ENCODE peak calls at places on chromosomes 3 and 15, in five cellular contexts. J is ascending aorta, O is IMR-90, B is fibroblast of mammary gland, Q is uterus. W is an unnamed sample.

GRCh38 chr3:123638936-123639680 is 54.3 kb upstream of the HACD2 start:
- DNase-seq in J (no peak), O (no peak), B (no peak), Q (no peak), W (no peak)

GRCh38 chr3:9590282-9590791 is 36.7 kb upstream of the LHFPL4 start:
- DNase-seq in J (no peak), O (no peak), B (no peak), Q (no peak), W (no peak)

GRCh38 chr15:65528461-65529060 is 1.7 kb upstream of the HACD3 start:
- DNase-seq in J (no peak), O (no peak), B (no peak), Q (no peak), W (no peak)

GRCh38 chr3:139758654-139759291 is 81.0 kb upstream of the NMNAT3 start:
- DNase-seq in J (peak; percentile 35), O (peak; percentile 13), B (no peak), Q (no peak), W (peak; percentile 18)

GRCh38 chr15:89455535-89455934 is 40.8 kb downstream of the RHCG start:
- DNase-seq in J (no peak), O (no peak), B (no peak), Q (no peak), W (no peak)

GRCh38 chr15:57320543-57321220 is 55.6 kb upstream of the CGNL1 start:
- DNase-seq in J (peak; percentile 75), O (peak; percentile 38), B (peak; percentile 90), Q (no peak), W (peak; percentile 85)

GRCh38 chr3:137709011-137709601 is 55.0 kb upstream of the SOX14 start:
- DNase-seq in J (no peak), O (no peak), B (no peak), Q (no peak), W (no peak)

GRCh38 chr3:10748040-10748439 is 68.0 kb upstream of the SLC6A11 start:
- DNase-seq in J (peak; percentile 5), O (no peak), B (no peak), Q (no peak), W (no peak)

GRCh38 chr3:53704363-53704725 is 141.9 kb downstream of the CHDH start:
- DNase-seq in J (peak; percentile 27), O (no peak), B (no peak), Q (no peak), W (no peak)

GRCh38 chr15:50880221-50880620 is 28.3 kb upstream of the AP4E1 start:
- DNase-seq in J (no peak), O (no peak), B (no peak), Q (no peak), W (no peak)

GRCh38 chr3:50185230-50185629 is 6.2 kb upstream of the GNAT1 start:
- DNase-seq in J (no peak), O (no peak), B (no peak), Q (no peak), W (no peak)

GRCh38 chr15:64096486-64097431 is 977 bp downstream of the SNX1 start:
- DNase-seq in J (no peak), O (peak; percentile 43), B (peak; percentile 43), Q (no peak), W (peak; percentile 64)

GRCh38 chr3:117059054-117059989 is 349.7 kb downstream of the TUSC7 start:
- DNase-seq in J (no peak), O (peak; percentile 46), B (peak; percentile 42), Q (no peak), W (peak; percentile 44)

GRCh38 chr3:178968996-178969700 is 102.5 kb downstream of the ZMAT3 start:
- DNase-seq in J (no peak), O (no peak), B (no peak), Q (no peak), W (no peak)

GRCh38 chr3:62027796-62028195 is 345.6 kb downstream of the FEZF2 start:
- DNase-seq in J (no peak), O (no peak), B (no peak), Q (no peak), W (no peak)

DNA sequence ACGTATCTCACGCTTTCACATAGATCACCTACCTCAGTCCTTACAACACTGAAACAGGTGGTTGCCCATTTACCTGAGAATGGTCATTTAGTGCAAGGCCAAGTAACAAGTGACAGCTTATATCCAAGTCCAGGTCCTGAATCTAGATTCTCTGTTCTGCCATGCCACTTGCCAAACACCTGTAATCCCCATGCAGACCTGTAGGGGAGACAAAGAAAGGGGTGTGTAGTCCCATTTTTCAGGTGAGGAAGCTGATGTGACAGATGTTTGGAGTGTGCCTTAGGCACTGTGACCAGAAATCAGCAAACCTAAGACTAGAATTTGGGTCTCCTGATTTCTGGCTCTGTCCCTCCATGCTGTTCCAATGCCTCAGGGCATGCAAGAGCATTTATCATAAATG is 12.7 kb downstream of the ZNF35 start:
- DNase-seq in J (no peak), O (no peak), B (no peak), Q (no peak), W (no peak)
- TF ChIP-seq CTCF in J (no peak), O (no peak), B (peak; percentile 29), Q (no peak), W (peak; percentile 24)

GRCh38 chr3:125433091-125433534 is 58.0 kb upstream of the ZNF148 start:
- DNase-seq in J (no peak), O (no peak), B (no peak), Q (no peak), W (no peak)

GRCh38 chr3:125431912-125432587 is 56.9 kb upstream of the ZNF148 start:
- DNase-seq in J (no peak), O (peak; percentile 49), B (no peak), Q (no peak), W (peak; percentile 17)

GRCh38 chr3:125435231-125435630 is 60.1 kb upstream of the ZNF148 start:
- DNase-seq in J (no peak), O (no peak), B (no peak), Q (no peak), W (no peak)

GRCh38 chr3:125434582-125435011 is 59.5 kb upstream of the ZNF148 start:
- DNase-seq in J (no peak), O (no peak), B (no peak), Q (no peak), W (no peak)

DNA sequence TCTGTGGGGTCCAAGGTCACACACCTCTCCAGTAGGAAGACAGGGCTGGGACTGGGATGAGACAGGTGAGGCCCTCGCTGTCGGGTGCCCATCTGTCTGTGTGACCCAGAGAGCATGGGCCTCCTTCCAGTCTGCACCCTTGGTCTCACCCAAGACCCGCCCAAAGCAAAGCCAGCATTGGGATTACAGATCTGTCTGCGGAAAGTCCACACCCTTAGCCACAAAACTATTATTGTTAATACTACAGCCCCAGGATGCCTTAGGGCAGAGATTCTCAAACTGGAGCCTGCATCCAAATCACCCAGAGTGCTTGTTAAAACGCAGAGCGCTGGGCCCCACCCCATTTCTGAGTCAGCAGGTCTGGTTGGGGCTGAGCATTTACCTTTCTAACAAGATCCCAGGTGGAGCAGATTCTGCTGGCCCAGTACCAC is 58.5 kb upstream of the ZNF148 start:
- DNase-seq in J (no peak), O (no peak), B (no peak), Q (no peak), W (no peak)
- H3K4me3 ChIP-seq in J (no peak overlapping the region), O (no peak overlapping the region), B (no peak overlapping the region), Q (no peak overlapping the region), W (no peak overlapping the region)

GRCh38 chr15:94119923-94120775 is 111.2 kb upstream of the MCTP2 start:
- DNase-seq in J (peak; percentile 77), O (peak; percentile 82), B (peak; percentile 94), Q (peak; percentile 73), W (peak; percentile 90)
- TF ChIP-seq CTCF in J (peak; percentile 80), O (peak; percentile 99), B (peak; percentile 100), Q (peak; percentile 95), W (peak; percentile 94)

GRCh38 chr15:82849556-82850241 is 40.3 kb downstream of the WHAMM start:
- DNase-seq in J (peak; percentile 68), O (peak; percentile 74), B (peak; percentile 86), Q (peak; percentile 55), W (peak; percentile 87)
- H3K4me3 ChIP-seq in J (peak overlapping the region; percentile 27), O (no peak overlapping the region), B (no peak overlapping the region), Q (no peak overlapping the region), W (no peak overlapping the region)

GRCh38 chr3:30606301-30607031 is at the start of gene TGFBR2:
- DNase-seq in J (peak; percentile 97), O (peak; percentile 99), B (peak; percentile 100), Q (peak; percentile 95), W (peak; percentile 100)
- TF ChIP-seq CTCF in J (no peak), O (peak; percentile 39), B (no peak), Q (no peak), W (no peak)